ENCODE peak calls at places on chromosomes 7 and 10, in seven cellular contexts. Y is HepG2, F is HCT116, T is Panc1, I is upper lobe of left lung, Z is K562, X is GM23338. U is an unnamed sample. For H3K4me1, the result is how much of the 10 kb centered on the place peaks cover.

GRCh38 chr10:77643795-77644468 is 6.3 kb upstream of the KCNMA1 start:
- ATAC-seq in Y (peak), F (peak), T (peak), I (peak), Z (peak), X (peak), U (no peak)

GRCh38 chr7:103073989-103074518 is 542 bp downstream of the FBXL13 start:
- ATAC-seq in Y (no peak), F (peak), T (peak), I (no peak), Z (no peak), X (peak), U (no peak)

GRCh38 chr10:126042354-126042753 is 146.0 kb downstream of the FANK1 start:
- ATAC-seq in Y (no peak), F (no peak), T (peak), I (no peak), Z (no peak), X (no peak), U (no peak)

GRCh38 chr10:14074062-14074884 is 256.5 kb downstream of the FRMD4A start:
- ATAC-seq in Y (no peak), F (peak), T (peak), I (peak), Z (no peak), X (no peak), U (peak)

GRCh38 chr10:80333985-80334384 is 22.6 kb downstream of the DYDC1 start:
- ATAC-seq in Y (peak), F (peak), T (no peak), I (peak), Z (no peak), X (no peak), U (no peak)

GRCh38 chr7:45890902-45891461 is 2.7 kb downstream of the IGFBP1 start:
- ATAC-seq in Y (no peak), F (peak), T (no peak), I (no peak), Z (no peak), X (no peak), U (no peak)

GRCh38 chr7:33186187-33186586 is 56.8 kb downstream of the BBS9 start:
- ATAC-seq in Y (no peak), F (peak), T (peak), I (no peak), Z (peak), X (peak), U (no peak)

GRCh38 chr7:95632609-95633008 is 36.3 kb upstream of the PDK4 start:
- ATAC-seq in Y (no peak), F (no peak), T (no peak), I (peak), Z (no peak), X (no peak), U (peak)

GRCh38 chr10:110225441-110225755 is 18.0 kb downstream of the MXI1 start:
- ATAC-seq in Y (no peak), F (no peak), T (no peak), I (no peak), Z (no peak), X (no peak), U (no peak)

GRCh38 chr10:63436225-63436624 is 29.6 kb downstream of the JMJD1C start:
- ATAC-seq in Y (no peak), F (no peak), T (no peak), I (no peak), Z (no peak), X (no peak), U (no peak)

GRCh38 chr10:88389456-88389855 is 193.7 kb downstream of the RNLS start:
- ATAC-seq in Y (no peak), F (no peak), T (peak), I (peak), Z (no peak), X (peak), U (no peak)

GRCh38 chr7:136267822-136268221 is 290.7 kb upstream of the MTPN start:
- ATAC-seq in Y (no peak), F (no peak), T (no peak), I (no peak), Z (no peak), X (no peak), U (no peak)

GRCh38 chr10:75191821-75192568 is 18.6 kb upstream of the VDAC2 start:
- ATAC-seq in Y (peak), F (no peak), T (peak), I (peak), Z (peak), X (no peak), U (peak)
- TF ChIP-seq POLR2AphosphoS5 in Y (no peak), F (no peak), T (no peak), I (peak), Z (peak), X (no peak), U (peak)

DNA sequence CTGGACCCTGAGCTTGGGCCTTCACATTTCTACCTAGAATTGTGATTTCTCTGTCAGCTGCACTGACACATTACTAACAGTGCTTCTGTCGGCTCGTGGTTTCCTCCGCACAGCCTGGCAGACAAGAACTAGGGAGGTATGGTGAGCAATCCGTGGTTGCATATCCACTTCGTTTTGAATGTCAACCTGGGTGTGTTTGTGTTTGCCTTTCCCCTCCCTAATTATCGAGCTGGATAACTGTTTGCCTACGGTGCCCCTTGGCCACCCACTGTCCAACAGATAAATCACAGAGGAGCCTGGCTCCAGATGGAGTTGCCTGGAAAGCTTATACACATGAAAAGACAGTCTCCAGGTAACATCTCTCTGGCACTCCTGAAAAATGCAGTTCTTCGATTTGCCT is 228.9 kb downstream of the TRIL start:
- ATAC-seq in Y (no peak), F (no peak), T (no peak), I (no peak), Z (no peak), X (no peak), U (no peak)
- H3K4me1 ChIP-seq in Y (under half), F (under half), T (under half), I (under half), Z (under half), X (under half), U (under half)

GRCh38 chr7:7978860-7979259 is 10.3 kb downstream of the GLCCI1 start:
- ATAC-seq in Y (no peak), F (no peak), T (no peak), I (no peak), Z (no peak), X (no peak), U (no peak)

GRCh38 chr7:7979556-7979955 is 11.0 kb downstream of the GLCCI1 start:
- ATAC-seq in Y (no peak), F (no peak), T (no peak), I (no peak), Z (peak), X (no peak), U (no peak)

GRCh38 chr7:7980134-7980533 is 11.5 kb downstream of the GLCCI1 start:
- ATAC-seq in Y (no peak), F (no peak), T (no peak), I (no peak), Z (no peak), X (no peak), U (no peak)

GRCh38 chr7:7984424-7984823 is 15.8 kb downstream of the GLCCI1 start:
- ATAC-seq in Y (no peak), F (no peak), T (no peak), I (no peak), Z (no peak), X (no peak), U (no peak)

GRCh38 chr7:7982904-7983303 is 14.3 kb downstream of the GLCCI1 start:
- ATAC-seq in Y (no peak), F (no peak), T (no peak), I (no peak), Z (no peak), X (no peak), U (no peak)
- TF ChIP-seq POLR2AphosphoS5 in Y (no peak), F (no peak), T (no peak), I (no peak), Z (no peak), X (no peak), U (no peak)

GRCh38 chr10:24822557-24822956 is 98.9 kb upstream of the ARHGAP21 start:
- ATAC-seq in Y (no peak), F (no peak), T (no peak), I (no peak), Z (no peak), X (no peak), U (no peak)
- H3K4me1 ChIP-seq in Y (under half), F (under half), T (under half), I (under half), Z (under half), X (under half), U (under half)

DNA sequence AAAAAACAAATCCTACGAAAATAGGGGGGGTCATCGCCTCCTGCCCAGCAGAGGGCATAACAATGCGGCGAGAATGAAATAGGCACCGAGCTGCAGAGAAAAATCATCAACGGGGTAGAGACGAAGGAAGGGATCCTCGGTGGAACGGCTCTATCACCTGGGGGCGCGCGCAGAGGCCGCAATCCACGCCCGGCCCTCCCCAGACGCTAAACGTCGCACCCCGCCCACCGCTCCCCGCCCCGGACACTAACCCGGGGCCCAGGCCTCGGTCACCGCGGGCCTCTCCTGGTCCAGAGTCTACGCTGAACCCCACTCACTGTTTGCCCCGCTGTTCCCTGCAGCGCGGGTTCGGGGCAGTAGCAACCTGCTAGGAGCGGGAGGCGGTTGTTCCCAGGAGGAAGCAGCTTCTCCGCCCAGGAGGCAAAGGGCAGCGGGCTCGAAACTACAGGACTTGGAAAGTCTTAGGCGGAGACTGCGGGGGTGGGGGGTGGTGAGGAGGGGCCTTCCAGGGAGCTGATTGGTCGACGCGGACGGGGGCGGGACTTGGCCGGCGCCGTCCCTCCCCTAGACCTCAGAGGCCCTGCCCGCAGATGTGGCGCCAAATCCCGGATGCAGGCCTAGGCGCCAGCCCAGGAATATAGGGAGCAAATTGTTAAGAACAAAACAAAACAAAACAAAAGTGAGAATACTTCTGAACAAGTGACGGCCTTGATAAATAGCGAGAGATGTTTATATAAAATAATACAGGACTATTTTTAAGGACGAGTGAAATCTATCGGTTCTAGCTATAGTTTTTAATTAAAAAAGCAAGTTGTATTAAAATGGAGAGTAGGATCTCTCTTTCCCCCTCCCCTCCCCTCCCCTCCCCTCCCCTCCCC is at the start of gene TCAF1:
- ATAC-seq in Y (peak), F (peak), T (peak), I (peak), Z (peak), X (peak), U (peak)
- TF ChIP-seq POLR2AphosphoS5 in Y (peak), F (peak), T (peak), I (peak), Z (peak), X (peak), U (peak)

GRCh38 chr10:71756441-71757191 is 16.7 kb downstream of the VSIR start:
- ATAC-seq in Y (no peak), F (no peak), T (no peak), I (no peak), Z (no peak), X (no peak), U (no peak)

GRCh38 chr10:71754562-71754961 is 18.8 kb downstream of the VSIR start:
- ATAC-seq in Y (no peak), F (no peak), T (no peak), I (peak), Z (no peak), X (no peak), U (no peak)

GRCh38 chr10:71753960-71754505 is 19.3 kb downstream of the VSIR start:
- ATAC-seq in Y (no peak), F (no peak), T (no peak), I (no peak), Z (no peak), X (no peak), U (no peak)

GRCh38 chr10:71755179-71755879 is 18.0 kb downstream of the VSIR start:
- ATAC-seq in Y (no peak), F (no peak), T (no peak), I (no peak), Z (no peak), X (no peak), U (no peak)

DNA sequence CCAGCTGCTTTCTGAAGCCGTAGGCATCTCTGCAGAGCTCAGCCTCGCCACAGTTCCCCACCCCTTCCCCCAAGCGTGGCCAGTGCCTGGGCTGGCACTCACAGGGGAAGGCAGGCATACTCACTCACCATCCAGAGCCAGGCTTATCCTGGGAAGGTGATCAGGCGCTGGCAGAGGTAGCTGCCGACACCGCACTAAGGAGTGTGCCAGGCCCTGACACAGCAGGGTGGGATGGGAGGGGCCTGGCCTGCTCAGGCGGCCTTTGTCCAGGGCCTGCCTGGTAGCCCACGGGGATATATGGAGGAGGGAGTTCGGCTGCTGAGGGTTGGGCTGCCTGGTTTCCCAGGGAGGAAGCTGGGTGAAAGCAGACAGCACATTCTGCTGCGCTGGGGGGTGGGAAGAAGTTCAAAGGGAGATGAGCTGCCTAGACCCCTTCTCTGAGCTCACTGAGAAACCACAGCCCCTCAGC is 15.8 kb downstream of the VSIR start:
- ATAC-seq in Y (peak), F (no peak), T (no peak), I (no peak), Z (no peak), X (peak), U (no peak)
- H3K4me1 ChIP-seq in Y (half or more), F (under half), T (under half), I (half or more), Z (under half), X (under half), U (half or more)

GRCh38 chr10:87053121-87053520 is 33.0 kb downstream of the FAM25A start:
- ATAC-seq in Y (peak), F (no peak), T (no peak), I (no peak), Z (no peak), X (no peak), U (no peak)
- TF ChIP-seq POLR2AphosphoS5 in Y (no peak), F (no peak), T (no peak), I (no peak), Z (no peak), X (no peak), U (no peak)

GRCh38 chr10:86504510-86504909 is 17.1 kb downstream of the WAPL start:
- ATAC-seq in Y (no peak), F (no peak), T (no peak), I (no peak), Z (peak), X (peak), U (no peak)
- H3K4me1 ChIP-seq in Y (under half), F (under half), T (under half), I (under half), Z (under half), X (under half), U (under half)

GRCh38 chr7:74479066-74479781 is 25.5 kb downstream of the GTF2IRD1 start:
- ATAC-seq in Y (no peak), F (no peak), T (peak), I (peak), Z (no peak), X (peak), U (no peak)
- TF ChIP-seq POLR2AphosphoS5 in Y (no peak), F (no peak), T (no peak), I (no peak), Z (no peak), X (no peak), U (peak)

DNA sequence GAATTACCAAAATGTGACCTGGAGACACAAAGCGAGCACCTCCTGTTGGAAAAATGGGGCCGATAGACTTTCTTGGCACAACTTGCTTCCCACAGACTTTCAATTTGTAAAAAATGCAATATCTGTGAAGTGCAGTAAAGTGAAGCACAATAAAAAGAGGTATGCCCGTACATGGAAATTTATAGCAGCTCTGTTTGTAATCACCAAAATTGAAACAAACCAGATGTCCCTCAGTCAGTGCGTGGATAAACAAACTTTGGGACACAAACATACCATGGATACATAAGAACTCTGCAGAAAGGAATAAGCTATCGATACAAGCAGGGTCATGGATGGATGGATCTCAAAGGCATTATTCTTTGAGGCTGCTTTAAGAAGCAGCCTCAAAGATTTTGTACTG is 33.6 kb downstream of the ARID5B start:
- ATAC-seq in Y (no peak), F (no peak), T (no peak), I (no peak), Z (no peak), X (no peak), U (no peak)
- H3K4me1 ChIP-seq in Y (under half), F (under half), T (half or more), I (under half), Z (under half), X (under half), U (under half)